ENCODE peak calls at places on chromosomes 1 and 21, in five cellular contexts. B is heart right ventricle, N is heart left ventricle, G is lung, K is left ventricle myocardium inferior. V is an unnamed sample.

GRCh38 chr1:241286486-241286885 is 70.5 kb downstream of the RGS7 start:
- DNase-seq in B (no peak), N (no peak), G (no peak), K (no peak), V (no peak)

GRCh38 chr1:94384485-94385353 is 33.5 kb upstream of the ABCD3 start:
- DNase-seq in B (no peak), N (no peak), G (peak), K (no peak), V (no peak)

GRCh38 chr1:94648225-94649007 is 106.9 kb upstream of the F3 start:
- DNase-seq in B (no peak), N (no peak), G (no peak), K (no peak), V (peak)

GRCh38 chr1:201486158-201486557 is 17.2 kb upstream of the PHLDA3 start:
- DNase-seq in B (no peak), N (no peak), G (no peak), K (no peak), V (no peak)

GRCh38 chr21:36126621-36127110 is 8.2 kb upstream of the CBR3 start:
- DNase-seq in B (no peak), N (no peak), G (no peak), K (no peak), V (no peak)

GRCh38 chr1:56034222-56034621 is 545.1 kb downstream of the PLPP3 start:
- DNase-seq in B (no peak), N (no peak), G (no peak), K (no peak), V (no peak)

GRCh38 chr1:42674214-42674613 is 8.0 kb upstream of the YBX1 start:
- DNase-seq in B (no peak), N (no peak), G (no peak), K (no peak), V (no peak)

GRCh38 chr21:35077975-35078374 is 28.9 kb upstream of the RUNX1 start:
- DNase-seq in B (no peak), N (no peak), G (no peak), K (no peak), V (no peak)

GRCh38 chr21:34693192-34693810 is 24.5 kb downstream of the CLIC6 start:
- DNase-seq in B (no peak), N (peak), G (peak), K (no peak), V (no peak)

GRCh38 chr21:32713726-32714125 is 14.1 kb downstream of the SYNJ1 start:
- DNase-seq in B (no peak), N (no peak), G (no peak), K (no peak), V (no peak)

GRCh38 chr1:39574646-39575045 is 1.9 kb downstream of the PABPC4 start:
- DNase-seq in B (no peak), N (no peak), G (no peak), K (no peak), V (no peak)

GRCh38 chr1:217134857-217135568 is 411.8 kb upstream of the ESRRG start:
- DNase-seq in B (peak), N (peak), G (no peak), K (no peak), V (no peak)

GRCh38 chr1:10651377-10651776 is 145.1 kb downstream of the CASZ1 start:
- DNase-seq in B (no peak), N (no peak), G (peak), K (no peak), V (no peak)
- H3K4me3 ChIP-seq in B (no peak), N (no peak), G (no peak), K (no peak), V (no peak)

GRCh38 chr1:24109166-24109483 is 2.8 kb downstream of the MYOM3 start:
- DNase-seq in B (no peak), N (no peak), G (no peak), K (no peak), V (no peak)
- H3K27ac ChIP-seq in B (peak), N (peak), G (no peak), K (peak), V (no peak)

GRCh38 chr1:3066826-3067225 is 2.2 kb upstream of the PRDM16 start:
- DNase-seq in B (no peak), N (no peak), G (no peak), K (peak), V (peak)
- H3K4me3 ChIP-seq in B (peak), N (peak), G (no peak), K (peak), V (peak)

DNA sequence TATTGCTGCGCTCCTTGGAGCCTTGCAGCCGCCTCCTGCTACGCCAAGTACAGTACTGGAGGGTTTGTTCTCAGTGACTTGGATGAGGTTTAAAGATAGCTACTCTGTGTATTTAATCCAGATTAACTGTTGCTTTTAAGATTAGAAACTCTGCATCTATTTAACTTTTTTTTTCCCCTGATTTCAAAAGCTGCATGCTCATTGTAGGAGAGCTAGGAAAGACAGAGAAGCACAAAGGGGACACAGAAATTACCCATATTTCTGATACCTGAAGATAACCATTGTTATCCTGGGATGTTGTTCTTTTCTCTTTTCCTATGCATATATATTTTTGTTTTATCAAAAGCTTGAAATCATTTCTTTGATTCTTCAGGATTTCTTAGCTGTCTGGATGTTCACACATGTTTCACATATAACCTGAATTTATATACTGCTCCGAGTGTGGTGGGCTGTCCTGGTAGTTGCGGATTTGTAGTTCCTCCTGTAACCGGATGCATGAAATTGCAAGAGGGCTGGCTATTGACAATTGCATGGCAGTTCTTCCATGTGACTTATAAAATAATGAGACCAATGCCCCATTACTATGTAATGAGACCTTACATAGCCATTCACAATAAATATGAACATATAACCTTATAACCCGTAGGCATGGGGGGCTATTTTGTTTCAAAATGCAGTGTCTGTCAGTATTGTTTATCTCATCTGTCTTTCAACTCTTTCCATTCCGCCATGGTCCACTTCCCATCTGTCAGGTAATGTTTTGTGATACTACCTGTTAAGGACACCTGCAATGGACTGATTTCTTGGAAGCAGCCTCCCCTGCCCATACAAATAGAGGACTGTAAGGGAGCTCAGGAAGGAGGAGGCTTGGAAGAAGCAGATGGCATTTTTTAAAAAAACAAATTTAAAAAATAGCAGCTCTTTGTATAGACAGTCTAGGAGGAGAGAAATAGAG is 1.4 kb downstream of the RAVER2 start:
- DNase-seq in B (no peak), N (peak), G (no peak), K (peak), V (no peak)
- H3K27ac ChIP-seq in B (peak), N (peak), G (peak), K (peak), V (peak)

DNA sequence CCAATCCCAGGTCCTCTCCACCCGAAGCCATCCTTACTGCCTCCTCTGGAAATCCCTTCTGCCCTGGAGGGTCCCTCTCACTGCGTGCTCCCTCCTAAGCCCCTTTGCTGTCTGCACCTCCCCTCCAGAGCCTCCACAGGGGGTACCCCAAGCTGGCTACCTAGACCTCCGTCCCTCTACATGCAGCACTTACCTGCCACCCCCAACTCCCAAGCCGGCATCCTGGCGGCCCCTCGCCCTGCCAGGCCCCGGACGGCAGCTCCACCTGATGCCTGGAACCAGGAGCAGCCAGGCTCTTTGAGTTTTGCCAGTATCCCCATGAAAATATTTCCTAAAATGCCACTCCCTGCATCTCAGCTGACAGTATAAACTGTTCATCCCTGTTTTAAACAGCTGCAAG is 4.1 kb downstream of the PRDM15 start:
- DNase-seq in B (no peak), N (no peak), G (no peak), K (no peak), V (no peak)
- H3K4me3 ChIP-seq in B (no peak), N (no peak), G (no peak), K (no peak), V (no peak)

DNA sequence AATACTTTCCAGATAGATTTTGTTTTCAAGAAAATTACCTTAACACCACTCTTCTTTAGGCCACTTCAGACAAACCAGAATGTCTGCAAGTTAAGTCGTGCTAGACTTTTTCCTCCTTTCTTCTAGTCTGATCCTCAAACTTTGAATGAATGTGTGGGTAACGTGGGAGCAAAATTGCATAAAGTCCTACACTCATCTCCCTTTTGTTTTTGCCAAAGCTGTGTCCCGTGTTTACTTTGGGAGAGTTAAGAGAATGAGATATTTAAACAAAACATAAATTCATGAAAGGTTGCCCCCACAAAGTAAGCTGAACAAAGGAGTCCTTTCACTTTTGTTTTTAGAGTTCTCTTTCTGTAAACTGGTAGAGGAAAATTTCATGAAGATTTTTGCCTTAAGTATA is 16.9 kb upstream of the VAMP3 start:
- DNase-seq in B (no peak), N (no peak), G (no peak), K (no peak), V (no peak)
- H3K27ac ChIP-seq in B (no peak), N (no peak), G (no peak), K (no peak), V (no peak)